ENCODE peak calls at places on chromosome 9, in eight cellular contexts. One of them, this sample, is unnamed.

GRCh38 chr9:121312169-121312568 is 44.2 kb downstream of the GSN start:
- DNase-seq in substantia nigra: no peak
- DNase-seq in GM12892: no peak
- DNase-seq in activated CD8-positive, alpha-beta memory T cell treated with anti-CD3 and anti-CD28 coated beads for 24 hours: no peak
- DNase-seq in iris pigment epithelial cell: no peak
- DNase-seq in mesothelial cell of epicardium: no peak
- DNase-seq in fibroblast of mammary gland: no peak
- DNase-seq in Calu3: no peak
- DNase-seq in this sample: no peak

GRCh38 chr9:24582363-24583126 is 36.8 kb upstream of the IZUMO3 start:
- DNase-seq in substantia nigra: no peak
- DNase-seq in GM12892: no peak
- DNase-seq in activated CD8-positive, alpha-beta memory T cell treated with anti-CD3 and anti-CD28 coated beads for 24 hours: no peak
- DNase-seq in iris pigment epithelial cell: no peak
- DNase-seq in mesothelial cell of epicardium: no peak
- DNase-seq in fibroblast of mammary gland: no peak
- DNase-seq in Calu3: no peak
- DNase-seq in this sample: no peak

GRCh38 chr9:33468797-33469621 is 4.7 kb downstream of the NOL6 start:
- DNase-seq in substantia nigra: no peak
- DNase-seq in GM12892: no peak
- DNase-seq in activated CD8-positive, alpha-beta memory T cell treated with anti-CD3 and anti-CD28 coated beads for 24 hours: peak; percentile 43
- DNase-seq in iris pigment epithelial cell: no peak
- DNase-seq in mesothelial cell of epicardium: no peak
- DNase-seq in fibroblast of mammary gland: no peak
- DNase-seq in Calu3: no peak
- DNase-seq in this sample: no peak

GRCh38 chr9:127968717-127969383 is 11.9 kb downstream of the EEIG1 start:
- DNase-seq in substantia nigra: no peak
- DNase-seq in GM12892: no peak
- DNase-seq in activated CD8-positive, alpha-beta memory T cell treated with anti-CD3 and anti-CD28 coated beads for 24 hours: peak; percentile 63
- DNase-seq in iris pigment epithelial cell: peak; percentile 90
- DNase-seq in mesothelial cell of epicardium: no peak
- DNase-seq in fibroblast of mammary gland: peak; percentile 98
- DNase-seq in Calu3: no peak
- DNase-seq in this sample: no peak

GRCh38 chr9:136416427-136416826 is 6.0 kb downstream of the PMPCA start:
- DNase-seq in substantia nigra: no peak
- DNase-seq in GM12892: no peak
- DNase-seq in activated CD8-positive, alpha-beta memory T cell treated with anti-CD3 and anti-CD28 coated beads for 24 hours: no peak
- DNase-seq in iris pigment epithelial cell: peak; percentile 74
- DNase-seq in mesothelial cell of epicardium: no peak
- DNase-seq in fibroblast of mammary gland: peak; percentile 38
- DNase-seq in Calu3: no peak
- DNase-seq in this sample: no peak

GRCh38 chr9:23830949-23831730 is 5.1 kb upstream of the ELAVL2 start:
- DNase-seq in substantia nigra: no peak
- DNase-seq in GM12892: no peak
- DNase-seq in activated CD8-positive, alpha-beta memory T cell treated with anti-CD3 and anti-CD28 coated beads for 24 hours: no peak
- DNase-seq in iris pigment epithelial cell: no peak
- DNase-seq in mesothelial cell of epicardium: no peak
- DNase-seq in fibroblast of mammary gland: no peak
- DNase-seq in Calu3: no peak
- DNase-seq in this sample: no peak

GRCh38 chr9:107504585-107505455 is 15.3 kb upstream of the KLF4 start:
- DNase-seq in substantia nigra: no peak
- DNase-seq in GM12892: no peak
- DNase-seq in activated CD8-positive, alpha-beta memory T cell treated with anti-CD3 and anti-CD28 coated beads for 24 hours: no peak
- DNase-seq in iris pigment epithelial cell: peak; percentile 92
- DNase-seq in mesothelial cell of epicardium: no peak
- DNase-seq in fibroblast of mammary gland: peak; percentile 94
- DNase-seq in Calu3: peak; percentile 32
- DNase-seq in this sample: no peak

GRCh38 chr9:6715755-6716643 is 41.8 kb upstream of the KDM4C start:
- DNase-seq in substantia nigra: peak; percentile 10
- DNase-seq in GM12892: peak; percentile 71
- DNase-seq in activated CD8-positive, alpha-beta memory T cell treated with anti-CD3 and anti-CD28 coated beads for 24 hours: peak; percentile 89
- DNase-seq in iris pigment epithelial cell: no peak
- DNase-seq in mesothelial cell of epicardium: no peak
- DNase-seq in fibroblast of mammary gland: peak; percentile 23
- DNase-seq in Calu3: peak; percentile 68
- DNase-seq in this sample: peak; percentile 23

GRCh38 chr9:133458643-133459312 is 1.0 kb upstream of the CACFD1 start:
- DNase-seq in substantia nigra: no peak
- DNase-seq in GM12892: no peak
- DNase-seq in activated CD8-positive, alpha-beta memory T cell treated with anti-CD3 and anti-CD28 coated beads for 24 hours: no peak
- DNase-seq in iris pigment epithelial cell: no peak
- DNase-seq in mesothelial cell of epicardium: no peak
- DNase-seq in fibroblast of mammary gland: no peak
- DNase-seq in Calu3: no peak
- DNase-seq in this sample: no peak

GRCh38 chr9:1071730-1072129 is 21.6 kb downstream of the DMRT2 start:
- DNase-seq in substantia nigra: no peak
- DNase-seq in GM12892: no peak
- DNase-seq in activated CD8-positive, alpha-beta memory T cell treated with anti-CD3 and anti-CD28 coated beads for 24 hours: no peak
- DNase-seq in iris pigment epithelial cell: no peak
- DNase-seq in mesothelial cell of epicardium: no peak
- DNase-seq in fibroblast of mammary gland: no peak
- DNase-seq in Calu3: no peak
- DNase-seq in this sample: no peak

GRCh38 chr9:137556069-137556838 is 4.6 kb downstream of the MRPL41 start:
- DNase-seq in substantia nigra: no peak
- DNase-seq in GM12892: no peak
- DNase-seq in activated CD8-positive, alpha-beta memory T cell treated with anti-CD3 and anti-CD28 coated beads for 24 hours: no peak
- DNase-seq in iris pigment epithelial cell: peak; percentile 63
- DNase-seq in mesothelial cell of epicardium: no peak
- DNase-seq in fibroblast of mammary gland: peak; percentile 53
- DNase-seq in Calu3: no peak
- DNase-seq in this sample: no peak

GRCh38 chr9:99588747-99589146 is 232.9 kb upstream of the NR4A3 start:
- DNase-seq in substantia nigra: no peak
- DNase-seq in GM12892: no peak
- DNase-seq in activated CD8-positive, alpha-beta memory T cell treated with anti-CD3 and anti-CD28 coated beads for 24 hours: no peak
- DNase-seq in iris pigment epithelial cell: no peak
- DNase-seq in mesothelial cell of epicardium: no peak
- DNase-seq in fibroblast of mammary gland: no peak
- DNase-seq in Calu3: no peak
- DNase-seq in this sample: no peak

GRCh38 chr9:100440071-100440470 is 13.1 kb downstream of the MSANTD3 start:
- DNase-seq in substantia nigra: no peak
- DNase-seq in GM12892: no peak
- DNase-seq in activated CD8-positive, alpha-beta memory T cell treated with anti-CD3 and anti-CD28 coated beads for 24 hours: no peak
- DNase-seq in iris pigment epithelial cell: peak; percentile 54
- DNase-seq in mesothelial cell of epicardium: no peak
- DNase-seq in fibroblast of mammary gland: peak; percentile 74
- DNase-seq in Calu3: no peak
- DNase-seq in this sample: no peak

GRCh38 chr9:72476617-72477375 is 44.6 kb upstream of the TMC1 start:
- DNase-seq in substantia nigra: no peak
- DNase-seq in GM12892: no peak
- DNase-seq in activated CD8-positive, alpha-beta memory T cell treated with anti-CD3 and anti-CD28 coated beads for 24 hours: peak; percentile 60
- DNase-seq in iris pigment epithelial cell: peak; percentile 80
- DNase-seq in mesothelial cell of epicardium: no peak
- DNase-seq in fibroblast of mammary gland: peak; percentile 81
- DNase-seq in Calu3: peak; percentile 72
- DNase-seq in this sample: peak; percentile 6

GRCh38 chr9:133633681-133633990 is 2.5 kb upstream of the DBH start:
- DNase-seq in substantia nigra: no peak
- DNase-seq in GM12892: no peak
- DNase-seq in activated CD8-positive, alpha-beta memory T cell treated with anti-CD3 and anti-CD28 coated beads for 24 hours: no peak
- DNase-seq in iris pigment epithelial cell: no peak
- DNase-seq in mesothelial cell of epicardium: no peak
- DNase-seq in fibroblast of mammary gland: no peak
- DNase-seq in Calu3: no peak
- DNase-seq in this sample: no peak

GRCh38 chr9:98906273-98907040 is 37.2 kb upstream of the COL15A1 start:
- DNase-seq in substantia nigra: no peak
- DNase-seq in GM12892: no peak
- DNase-seq in activated CD8-positive, alpha-beta memory T cell treated with anti-CD3 and anti-CD28 coated beads for 24 hours: no peak
- DNase-seq in iris pigment epithelial cell: no peak
- DNase-seq in mesothelial cell of epicardium: no peak
- DNase-seq in fibroblast of mammary gland: peak; percentile 50
- DNase-seq in Calu3: no peak
- DNase-seq in this sample: no peak

GRCh38 chr9:5459289-5459829 is 9.0 kb downstream of the CD274 start:
- DNase-seq in substantia nigra: no peak
- DNase-seq in GM12892: no peak
- DNase-seq in activated CD8-positive, alpha-beta memory T cell treated with anti-CD3 and anti-CD28 coated beads for 24 hours: peak; percentile 70
- DNase-seq in iris pigment epithelial cell: peak; percentile 75
- DNase-seq in mesothelial cell of epicardium: no peak
- DNase-seq in fibroblast of mammary gland: no peak
- DNase-seq in Calu3: no peak
- DNase-seq in this sample: no peak

GRCh38 chr9:129885018-129885669 is 49.9 kb downstream of the USP20 start:
- DNase-seq in substantia nigra: no peak
- DNase-seq in GM12892: no peak
- DNase-seq in activated CD8-positive, alpha-beta memory T cell treated with anti-CD3 and anti-CD28 coated beads for 24 hours: peak; percentile 86
- DNase-seq in iris pigment epithelial cell: no peak
- DNase-seq in mesothelial cell of epicardium: no peak
- DNase-seq in fibroblast of mammary gland: no peak
- DNase-seq in Calu3: peak; percentile 46
- DNase-seq in this sample: no peak

GRCh38 chr9:116116411-116116810 is 37.2 kb upstream of the PAPPA start:
- DNase-seq in substantia nigra: no peak
- DNase-seq in GM12892: no peak
- DNase-seq in activated CD8-positive, alpha-beta memory T cell treated with anti-CD3 and anti-CD28 coated beads for 24 hours: no peak
- DNase-seq in iris pigment epithelial cell: no peak
- DNase-seq in mesothelial cell of epicardium: no peak
- DNase-seq in fibroblast of mammary gland: no peak
- DNase-seq in Calu3: no peak
- DNase-seq in this sample: no peak

GRCh38 chr9:78707481-78707977 is 410.6 kb downstream of the PSAT1 start:
- DNase-seq in substantia nigra: no peak
- DNase-seq in GM12892: no peak
- DNase-seq in activated CD8-positive, alpha-beta memory T cell treated with anti-CD3 and anti-CD28 coated beads for 24 hours: no peak
- DNase-seq in iris pigment epithelial cell: peak; percentile 53
- DNase-seq in mesothelial cell of epicardium: no peak
- DNase-seq in fibroblast of mammary gland: no peak
- DNase-seq in Calu3: no peak
- DNase-seq in this sample: no peak

GRCh38 chr9:33415152-33416038 is 13.0 kb upstream of the AQP7 start:
- DNase-seq in substantia nigra: no peak
- DNase-seq in GM12892: peak; percentile 66
- DNase-seq in activated CD8-positive, alpha-beta memory T cell treated with anti-CD3 and anti-CD28 coated beads for 24 hours: peak; percentile 94
- DNase-seq in iris pigment epithelial cell: peak; percentile 34
- DNase-seq in mesothelial cell of epicardium: peak; percentile 39
- DNase-seq in fibroblast of mammary gland: peak; percentile 51
- DNase-seq in Calu3: peak; percentile 88
- DNase-seq in this sample: peak; percentile 62

GRCh38 chr9:89661391-89661949 is 56.7 kb downstream of the GADD45G start:
- DNase-seq in substantia nigra: no peak
- DNase-seq in GM12892: no peak
- DNase-seq in activated CD8-positive, alpha-beta memory T cell treated with anti-CD3 and anti-CD28 coated beads for 24 hours: no peak
- DNase-seq in iris pigment epithelial cell: no peak
- DNase-seq in mesothelial cell of epicardium: no peak
- DNase-seq in fibroblast of mammary gland: no peak
- DNase-seq in Calu3: peak; percentile 20
- DNase-seq in this sample: no peak

GRCh38 chr9:96383165-96383939 is at the start of gene SLC35D2:
- DNase-seq in substantia nigra: no peak
- DNase-seq in GM12892: no peak
- DNase-seq in activated CD8-positive, alpha-beta memory T cell treated with anti-CD3 and anti-CD28 coated beads for 24 hours: peak; percentile 63
- DNase-seq in iris pigment epithelial cell: peak; percentile 52
- DNase-seq in mesothelial cell of epicardium: peak; percentile 29
- DNase-seq in fibroblast of mammary gland: peak; percentile 43
- DNase-seq in Calu3: peak; percentile 66
- DNase-seq in this sample: no peak

GRCh38 chr9:34576593-34576935 is 13.0 kb downstream of the CNTFR start:
- DNase-seq in substantia nigra: no peak
- DNase-seq in GM12892: no peak
- DNase-seq in activated CD8-positive, alpha-beta memory T cell treated with anti-CD3 and anti-CD28 coated beads for 24 hours: no peak
- DNase-seq in iris pigment epithelial cell: no peak
- DNase-seq in mesothelial cell of epicardium: no peak
- DNase-seq in fibroblast of mammary gland: no peak
- DNase-seq in Calu3: no peak
- DNase-seq in this sample: no peak

GRCh38 chr9:94922098-94922607 is 195.7 kb downstream of the AOPEP start:
- DNase-seq in substantia nigra: no peak
- DNase-seq in GM12892: no peak
- DNase-seq in activated CD8-positive, alpha-beta memory T cell treated with anti-CD3 and anti-CD28 coated beads for 24 hours: no peak
- DNase-seq in iris pigment epithelial cell: peak; percentile 99
- DNase-seq in mesothelial cell of epicardium: no peak
- DNase-seq in fibroblast of mammary gland: peak; percentile 89
- DNase-seq in Calu3: peak; percentile 53
- DNase-seq in this sample: no peak

GRCh38 chr9:130128251-130128650 is 44.0 kb upstream of the NCS1 start:
- DNase-seq in substantia nigra: no peak
- DNase-seq in GM12892: no peak
- DNase-seq in activated CD8-positive, alpha-beta memory T cell treated with anti-CD3 and anti-CD28 coated beads for 24 hours: peak; percentile 80
- DNase-seq in iris pigment epithelial cell: no peak
- DNase-seq in mesothelial cell of epicardium: no peak
- DNase-seq in fibroblast of mammary gland: no peak
- DNase-seq in Calu3: no peak
- DNase-seq in this sample: no peak

This sample was measured in activated naive CD8-positive, alpha-beta T cell treated with anti-CD3 and anti-CD28 coated beads, Interleukin-2, amount 50 U/mL, for 16 hours.